ENCODE peak calls at places on chromosomes 16 and 17, in ten cellular contexts. One of them, this sample, is unnamed.

GRCh38 chr16:17076121-17076757 is 394.5 kb downstream of the XYLT1 start:
- DNase-seq in PC-3: no peak
- DNase-seq in adipocyte: no peak
- DNase-seq in IMR-90: peak
- DNase-seq in colonic mucosa: no peak
- DNase-seq in mesendoderm: no peak
- DNase-seq in neural progenitor cell: no peak
- DNase-seq in fibroblast of lung: no peak
- DNase-seq in H9: no peak
- DNase-seq in GM23248: peak
- DNase-seq in this sample: no peak

GRCh38 chr16:87601322-87602004 is 845 bp upstream of the JPH3 start:
- DNase-seq in adipocyte: no peak
- DNase-seq in IMR-90: no peak
- DNase-seq in colonic mucosa: no peak
- DNase-seq in mesendoderm: peak
- DNase-seq in GM23248: no peak
- DNase-seq in PC-3: no peak
- DNase-seq in fibroblast of lung: no peak
- DNase-seq in neural progenitor cell: peak
- DNase-seq in H9: no peak
- DNase-seq in this sample: no peak

GRCh38 chr17:21209511-21210175 is 4.3 kb downstream of the TMEM11 start:
- DNase-seq in GM23248: peak
- DNase-seq in fibroblast of lung: no peak
- DNase-seq in mesendoderm: no peak
- DNase-seq in H9: no peak
- DNase-seq in neural progenitor cell: no peak
- DNase-seq in colonic mucosa: peak
- DNase-seq in IMR-90: no peak
- DNase-seq in PC-3: no peak
- DNase-seq in adipocyte: no peak
- DNase-seq in this sample: no peak

GRCh38 chr17:42097691-42098661 is at the start of gene ZNF385C:
- DNase-seq in neural progenitor cell: peak
- DNase-seq in H9: peak
- DNase-seq in GM23248: no peak
- DNase-seq in IMR-90: no peak
- DNase-seq in mesendoderm: no peak
- DNase-seq in adipocyte: peak
- DNase-seq in fibroblast of lung: no peak
- DNase-seq in PC-3: no peak
- DNase-seq in colonic mucosa: no peak
- DNase-seq in this sample: no peak

GRCh38 chr17:57928898-57929297 is 26.3 kb downstream of the CUEDC1 start:
- DNase-seq in GM23248: no peak
- DNase-seq in H9: no peak
- DNase-seq in colonic mucosa: no peak
- DNase-seq in mesendoderm: no peak
- DNase-seq in IMR-90: no peak
- DNase-seq in fibroblast of lung: no peak
- DNase-seq in adipocyte: no peak
- DNase-seq in neural progenitor cell: no peak
- DNase-seq in PC-3: no peak
- DNase-seq in this sample: no peak

GRCh38 chr16:88650749-88651275 is at the start of gene CYBA:
- DNase-seq in mesendoderm: peak
- DNase-seq in PC-3: no peak
- DNase-seq in GM23248: peak
- DNase-seq in colonic mucosa: peak
- DNase-seq in adipocyte: peak
- DNase-seq in neural progenitor cell: peak
- DNase-seq in H9: peak
- DNase-seq in IMR-90: peak
- DNase-seq in fibroblast of lung: peak
- DNase-seq in this sample: peak

GRCh38 chr16:2235695-2236361 is 416 bp upstream of the DNASE1L2 start:
- DNase-seq in fibroblast of lung: no peak
- DNase-seq in PC-3: no peak
- DNase-seq in mesendoderm: no peak
- DNase-seq in neural progenitor cell: no peak
- DNase-seq in IMR-90: no peak
- DNase-seq in H9: no peak
- DNase-seq in colonic mucosa: no peak
- DNase-seq in GM23248: no peak
- DNase-seq in adipocyte: no peak
- DNase-seq in this sample: no peak

GRCh38 chr17:10114931-10115535 is 83.4 kb downstream of the GAS7 start:
- DNase-seq in GM23248: peak
- DNase-seq in adipocyte: peak
- DNase-seq in IMR-90: peak
- DNase-seq in colonic mucosa: peak
- DNase-seq in fibroblast of lung: peak
- DNase-seq in PC-3: peak
- DNase-seq in neural progenitor cell: no peak
- DNase-seq in H9: no peak
- DNase-seq in mesendoderm: peak
- DNase-seq in this sample: peak

GRCh38 chr17:57555636-57556175 is 189.4 kb downstream of the CCDC182 start:
- DNase-seq in H9: no peak
- DNase-seq in GM23248: no peak
- DNase-seq in neural progenitor cell: no peak
- DNase-seq in colonic mucosa: no peak
- DNase-seq in fibroblast of lung: no peak
- DNase-seq in mesendoderm: no peak
- DNase-seq in IMR-90: no peak
- DNase-seq in PC-3: peak
- DNase-seq in adipocyte: no peak
- DNase-seq in this sample: no peak

GRCh38 chr16:6132121-6132520 is 1034.5 kb upstream of the EEF2KMT start:
- DNase-seq in colonic mucosa: no peak
- DNase-seq in PC-3: no peak
- DNase-seq in H9: no peak
- DNase-seq in fibroblast of lung: no peak
- DNase-seq in neural progenitor cell: no peak
- DNase-seq in mesendoderm: peak
- DNase-seq in adipocyte: no peak
- DNase-seq in IMR-90: no peak
- DNase-seq in GM23248: no peak
- DNase-seq in this sample: no peak
- H3K9ac ChIP-seq in colonic mucosa: no peak
- H3K9ac ChIP-seq in PC-3: no peak
- H3K9ac ChIP-seq in H9: no peak
- H3K9ac ChIP-seq in fibroblast of lung: no peak
- H3K9ac ChIP-seq in neural progenitor cell: no peak
- H3K9ac ChIP-seq in mesendoderm: no peak
- H3K9ac ChIP-seq in adipocyte: no peak
- H3K9ac ChIP-seq in IMR-90: no peak
- H3K9ac ChIP-seq in GM23248: no peak
- H3K9ac ChIP-seq in this sample: no peak

GRCh38 chr17:79861371-79862216 is 22.4 kb upstream of the CBX4 start:
- DNase-seq in adipocyte: peak
- DNase-seq in H9: no peak
- DNase-seq in colonic mucosa: peak
- DNase-seq in neural progenitor cell: no peak
- DNase-seq in fibroblast of lung: peak
- DNase-seq in GM23248: no peak
- DNase-seq in mesendoderm: no peak
- DNase-seq in PC-3: no peak
- DNase-seq in IMR-90: no peak
- DNase-seq in this sample: no peak

GRCh38 chr17:79862771-79863440 is 23.7 kb upstream of the CBX4 start:
- DNase-seq in fibroblast of lung: no peak
- DNase-seq in adipocyte: no peak
- DNase-seq in PC-3: no peak
- DNase-seq in neural progenitor cell: no peak
- DNase-seq in H9: no peak
- DNase-seq in IMR-90: no peak
- DNase-seq in GM23248: no peak
- DNase-seq in mesendoderm: no peak
- DNase-seq in colonic mucosa: no peak
- DNase-seq in this sample: no peak

GRCh38 chr17:79859676-79860615 is 20.7 kb upstream of the CBX4 start:
- DNase-seq in fibroblast of lung: no peak
- DNase-seq in adipocyte: no peak
- DNase-seq in IMR-90: no peak
- DNase-seq in H9: no peak
- DNase-seq in mesendoderm: no peak
- DNase-seq in PC-3: no peak
- DNase-seq in neural progenitor cell: peak
- DNase-seq in colonic mucosa: no peak
- DNase-seq in GM23248: no peak
- DNase-seq in this sample: no peak

GRCh38 chr17:79864147-79864546 is 24.9 kb upstream of the CBX4 start:
- DNase-seq in adipocyte: no peak
- DNase-seq in IMR-90: no peak
- DNase-seq in GM23248: no peak
- DNase-seq in mesendoderm: no peak
- DNase-seq in colonic mucosa: no peak
- DNase-seq in fibroblast of lung: no peak
- DNase-seq in neural progenitor cell: no peak
- DNase-seq in PC-3: no peak
- DNase-seq in H9: no peak
- DNase-seq in this sample: no peak

DNA sequence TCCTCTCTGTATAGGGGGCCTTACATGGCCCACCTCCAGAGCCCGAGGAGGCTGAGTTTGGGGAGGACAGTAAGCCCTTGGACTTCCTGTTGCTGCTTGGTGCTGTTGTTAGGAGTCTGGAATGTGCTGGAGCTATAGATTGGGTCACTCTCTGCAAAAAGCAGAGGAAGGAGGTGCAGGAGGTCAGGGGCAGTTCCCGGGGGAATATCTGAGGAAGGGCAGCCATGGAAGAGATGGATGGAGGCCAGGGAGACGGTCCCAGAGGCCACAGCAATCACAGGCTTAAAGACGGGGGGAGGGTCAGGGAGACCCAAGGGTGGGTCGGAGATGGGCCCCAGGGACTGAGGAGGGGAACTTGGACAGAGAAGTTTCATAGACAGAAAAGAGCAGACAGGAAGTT is 23.0 kb upstream of the CBX4 start:
- DNase-seq in H9: no peak
- DNase-seq in fibroblast of lung: no peak
- DNase-seq in neural progenitor cell: no peak
- DNase-seq in PC-3: no peak
- DNase-seq in GM23248: no peak
- DNase-seq in IMR-90: no peak
- DNase-seq in colonic mucosa: no peak
- DNase-seq in mesendoderm: no peak
- DNase-seq in adipocyte: no peak
- DNase-seq in this sample: no peak
- H3K9ac ChIP-seq in H9: no peak
- H3K9ac ChIP-seq in fibroblast of lung: no peak
- H3K9ac ChIP-seq in neural progenitor cell: no peak
- H3K9ac ChIP-seq in PC-3: no peak
- H3K9ac ChIP-seq in GM23248: no peak
- H3K9ac ChIP-seq in IMR-90: no peak
- H3K9ac ChIP-seq in colonic mucosa: no peak
- H3K9ac ChIP-seq in mesendoderm: no peak
- H3K9ac ChIP-seq in adipocyte: no peak
- H3K9ac ChIP-seq in this sample: no peak

DNA sequence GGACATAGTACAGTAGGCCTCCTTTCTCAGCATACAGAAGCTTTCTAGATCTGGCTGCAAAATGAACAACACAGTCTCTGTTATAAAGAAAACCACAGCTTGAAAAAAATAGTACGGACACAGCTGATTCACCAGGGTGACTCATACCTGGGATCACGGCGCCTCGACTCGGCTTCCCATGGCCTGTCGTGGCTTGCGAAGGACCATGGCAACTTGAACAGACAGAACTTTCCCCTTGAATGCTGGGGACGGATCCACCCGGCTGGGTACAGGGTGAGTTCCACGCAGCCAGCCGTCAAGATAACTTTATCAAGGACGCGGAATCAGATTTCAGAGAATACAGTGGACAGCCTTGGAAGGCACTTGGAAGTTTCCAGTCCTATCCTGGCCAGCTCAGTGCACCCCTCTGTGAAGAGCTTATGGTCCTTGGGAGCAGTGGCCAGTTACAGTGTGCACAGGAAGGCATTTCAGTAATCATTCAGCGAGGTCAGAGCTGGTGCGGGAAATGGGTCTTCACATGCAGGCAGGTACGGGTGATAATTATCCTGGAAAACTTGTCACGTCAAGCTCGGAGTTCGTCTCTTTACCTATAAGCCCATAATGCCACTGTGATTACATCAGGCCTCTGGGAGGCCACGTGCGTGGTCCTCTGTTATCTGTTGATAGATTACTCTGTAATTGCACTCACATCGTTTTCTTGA is 57.9 kb upstream of the MAF start:
- DNase-seq in mesendoderm: no peak
- DNase-seq in PC-3: peak
- DNase-seq in colonic mucosa: no peak
- DNase-seq in GM23248: peak
- DNase-seq in neural progenitor cell: peak
- DNase-seq in H9: no peak
- DNase-seq in IMR-90: peak
- DNase-seq in fibroblast of lung: peak
- DNase-seq in adipocyte: peak
- DNase-seq in this sample: peak
- H3K9ac ChIP-seq in mesendoderm: no peak
- H3K9ac ChIP-seq in PC-3: no peak
- H3K9ac ChIP-seq in colonic mucosa: no peak
- H3K9ac ChIP-seq in GM23248: no peak
- H3K9ac ChIP-seq in neural progenitor cell: no peak
- H3K9ac ChIP-seq in H9: no peak
- H3K9ac ChIP-seq in IMR-90: no peak
- H3K9ac ChIP-seq in fibroblast of lung: no peak
- H3K9ac ChIP-seq in adipocyte: no peak
- H3K9ac ChIP-seq in this sample: no peak

GRCh38 chr16:19710191-19710908 is 7.7 kb downstream of the KNOP1 start:
- DNase-seq in H9: peak
- DNase-seq in PC-3: no peak
- DNase-seq in IMR-90: no peak
- DNase-seq in adipocyte: no peak
- DNase-seq in mesendoderm: peak
- DNase-seq in GM23248: no peak
- DNase-seq in fibroblast of lung: no peak
- DNase-seq in neural progenitor cell: peak
- DNase-seq in colonic mucosa: no peak
- DNase-seq in this sample: no peak

GRCh38 chr16:19710991-19711545 is 7.0 kb downstream of the KNOP1 start:
- DNase-seq in fibroblast of lung: no peak
- DNase-seq in adipocyte: no peak
- DNase-seq in PC-3: no peak
- DNase-seq in colonic mucosa: no peak
- DNase-seq in IMR-90: no peak
- DNase-seq in neural progenitor cell: peak
- DNase-seq in mesendoderm: no peak
- DNase-seq in GM23248: no peak
- DNase-seq in H9: no peak
- DNase-seq in this sample: no peak

GRCh38 chr16:19708498-19709205 is 9.4 kb downstream of the KNOP1 start:
- DNase-seq in H9: no peak
- DNase-seq in PC-3: no peak
- DNase-seq in colonic mucosa: no peak
- DNase-seq in fibroblast of lung: no peak
- DNase-seq in mesendoderm: peak
- DNase-seq in IMR-90: no peak
- DNase-seq in adipocyte: no peak
- DNase-seq in GM23248: no peak
- DNase-seq in neural progenitor cell: no peak
- DNase-seq in this sample: peak

GRCh38 chr16:19707699-19708497 is 10.1 kb downstream of the KNOP1 start:
- DNase-seq in mesendoderm: no peak
- DNase-seq in H9: no peak
- DNase-seq in neural progenitor cell: no peak
- DNase-seq in PC-3: no peak
- DNase-seq in adipocyte: no peak
- DNase-seq in GM23248: no peak
- DNase-seq in IMR-90: no peak
- DNase-seq in fibroblast of lung: no peak
- DNase-seq in colonic mucosa: no peak
- DNase-seq in this sample: no peak

GRCh38 chr16:19709381-19710136 is 8.5 kb downstream of the KNOP1 start:
- DNase-seq in PC-3: no peak
- DNase-seq in colonic mucosa: no peak
- DNase-seq in mesendoderm: no peak
- DNase-seq in IMR-90: no peak
- DNase-seq in fibroblast of lung: no peak
- DNase-seq in neural progenitor cell: no peak
- DNase-seq in H9: no peak
- DNase-seq in adipocyte: no peak
- DNase-seq in GM23248: no peak
- DNase-seq in this sample: no peak
- H3K9ac ChIP-seq in PC-3: no peak
- H3K9ac ChIP-seq in colonic mucosa: no peak
- H3K9ac ChIP-seq in mesendoderm: no peak
- H3K9ac ChIP-seq in IMR-90: no peak
- H3K9ac ChIP-seq in fibroblast of lung: no peak
- H3K9ac ChIP-seq in neural progenitor cell: no peak
- H3K9ac ChIP-seq in H9: no peak
- H3K9ac ChIP-seq in adipocyte: no peak
- H3K9ac ChIP-seq in GM23248: no peak
- H3K9ac ChIP-seq in this sample: no peak